ENCODE peak calls at places on chromosome 13, in eight cellular contexts. P, Y, A, N, J, E, F and Z are unnamed samples.

GRCh38 chr13:111202149-111202548 is 87.0 kb downstream of the ARHGEF7 start:
- DNase-seq in N (no peak), J (no peak), A (no peak), E (no peak), F (no peak), P (no peak), Y (no peak), Z (no peak)

GRCh38 chr13:63435668-63436275 is 2020.1 kb upstream of the PCDH20 start:
- DNase-seq in J (peak), F (no peak), P (no peak), E (no peak), Y (peak), N (no peak), A (no peak), Z (no peak)

GRCh38 chr13:110546933-110547332 is 14.6 kb downstream of the RAB20 start:
- DNase-seq in P (no peak), J (peak), A (peak), E (peak), F (peak), N (peak), Y (peak), Z (no peak)

GRCh38 chr13:109569938-109570711 is 216.3 kb downstream of the IRS2 start:
- DNase-seq in J (no peak), N (no peak), E (no peak), Y (no peak), A (no peak), F (no peak), P (no peak), Z (peak)

GRCh38 chr13:94205896-94206295 is 273.6 kb downstream of the DCT start:
- DNase-seq in N (no peak), E (no peak), J (no peak), P (no peak), A (no peak), Y (no peak), F (no peak), Z (no peak)

GRCh38 chr13:98280176-98280510 is 103.1 kb upstream of the RNF113B start:
- DNase-seq in A (no peak), P (no peak), F (no peak), Y (no peak), N (no peak), E (no peak), J (no peak), Z (no peak)

GRCh38 chr13:111116830-111117229 is 1.7 kb downstream of the ARHGEF7 start:
- DNase-seq in N (no peak), Y (no peak), J (peak), P (no peak), E (no peak), A (no peak), F (no peak), Z (no peak)

GRCh38 chr13:98534821-98535220 is 42.1 kb downstream of the STK24 start:
- DNase-seq in J (no peak), P (no peak), Y (no peak), F (no peak), N (no peak), E (no peak), A (no peak), Z (no peak)

GRCh38 chr13:33262069-33262487 is 23.5 kb downstream of the STARD13 start:
- DNase-seq in N (no peak), A (no peak), Y (peak), F (peak), P (no peak), E (no peak), J (no peak), Z (no peak)

GRCh38 chr13:76286178-76286577 is 600.0 kb downstream of the KCTD12 start:
- DNase-seq in J (peak), F (no peak), Y (no peak), E (no peak), P (no peak), A (no peak), N (no peak), Z (no peak)

GRCh38 chr13:111115051-111115840 is at the start of gene ARHGEF7:
- DNase-seq in P (no peak), Y (peak), A (peak), E (no peak), F (no peak), N (no peak), J (no peak), Z (no peak)

GRCh38 chr13:108495686-108496363 is 133.6 kb upstream of the MYO16 start:
- DNase-seq in A (no peak), N (no peak), E (no peak), P (no peak), J (peak), Y (peak), F (no peak), Z (no peak)

GRCh38 chr13:80299046-80299445 is 41.9 kb downstream of the SPRY2 start:
- DNase-seq in P (no peak), E (no peak), Y (no peak), J (no peak), F (no peak), N (no peak), A (no peak), Z (no peak)

GRCh38 chr13:80296638-80297037 is 44.3 kb downstream of the SPRY2 start:
- DNase-seq in E (no peak), N (no peak), P (no peak), A (no peak), F (no peak), J (no peak), Y (no peak), Z (no peak)

GRCh38 chr13:80303225-80303811 is 37.6 kb downstream of the SPRY2 start:
- DNase-seq in J (no peak), F (no peak), N (no peak), P (no peak), Y (no peak), A (no peak), E (no peak), Z (no peak)

GRCh38 chr13:80297094-80297493 is 43.8 kb downstream of the SPRY2 start:
- DNase-seq in E (no peak), J (no peak), F (no peak), N (no peak), Y (peak), A (no peak), P (no peak), Z (no peak)

DNA sequence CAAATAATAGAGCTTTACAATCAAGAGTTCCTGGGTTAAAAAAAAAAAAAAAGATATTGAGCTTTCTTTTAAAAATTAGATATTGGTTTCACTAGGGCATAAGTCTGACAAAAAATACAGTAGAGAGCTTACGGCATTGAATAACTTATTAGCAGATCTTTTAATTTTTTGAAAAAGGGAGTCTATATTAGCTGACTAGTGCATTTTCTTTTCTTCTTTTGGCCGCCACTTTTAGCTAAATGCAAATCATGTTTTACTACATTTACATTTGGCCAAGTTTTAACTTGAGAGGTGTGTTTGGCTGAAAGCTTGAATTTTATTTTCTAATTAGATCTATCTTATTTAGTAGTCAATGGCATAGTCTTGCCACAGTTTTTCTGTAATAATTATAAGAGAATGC is 43.4 kb downstream of the SPRY2 start:
- DNase-seq in A (no peak), Y (no peak), N (no peak), P (no peak), E (no peak), F (no peak), J (no peak), Z (no peak)
- H3K27ac ChIP-seq in A (no peak), Y (no peak), N (no peak), P (no peak), E (no peak), F (no peak), J (no peak), Z (no peak)

GRCh38 chr13:73387318-73387717 is 328.5 kb downstream of the KLF5 start:
- DNase-seq in P (no peak), E (no peak), J (no peak), N (no peak), A (no peak), F (no peak), Y (no peak), Z (no peak)

GRCh38 chr13:73385848-73386247 is 327.0 kb downstream of the KLF5 start:
- DNase-seq in P (no peak), N (no peak), Y (no peak), F (no peak), E (no peak), J (no peak), A (no peak), Z (no peak)

GRCh38 chr13:73388586-73388985 is 329.8 kb downstream of the KLF5 start:
- DNase-seq in A (no peak), E (no peak), F (no peak), P (no peak), Y (no peak), N (no peak), J (no peak), Z (no peak)

GRCh38 chr13:73394066-73394465 is 335.3 kb downstream of the KLF5 start:
- DNase-seq in P (no peak), F (no peak), N (no peak), J (no peak), A (no peak), E (no peak), Y (no peak), Z (no peak)

GRCh38 chr13:73390100-73390499 is 331.3 kb downstream of the KLF5 start:
- DNase-seq in E (no peak), A (no peak), Y (no peak), P (no peak), F (no peak), N (no peak), J (no peak), Z (no peak)
- H3K27ac ChIP-seq in E (no peak), A (no peak), Y (no peak), P (no peak), F (no peak), N (no peak), J (no peak), Z (no peak)

GRCh38 chr13:101698400-101698799 is 245.9 kb downstream of the ITGBL1 start:
- DNase-seq in F (no peak), P (no peak), E (no peak), N (no peak), Y (no peak), A (no peak), J (peak), Z (no peak)
- H3K27ac ChIP-seq in F (no peak), P (no peak), E (no peak), N (no peak), Y (no peak), A (no peak), J (no peak), Z (no peak)

DNA sequence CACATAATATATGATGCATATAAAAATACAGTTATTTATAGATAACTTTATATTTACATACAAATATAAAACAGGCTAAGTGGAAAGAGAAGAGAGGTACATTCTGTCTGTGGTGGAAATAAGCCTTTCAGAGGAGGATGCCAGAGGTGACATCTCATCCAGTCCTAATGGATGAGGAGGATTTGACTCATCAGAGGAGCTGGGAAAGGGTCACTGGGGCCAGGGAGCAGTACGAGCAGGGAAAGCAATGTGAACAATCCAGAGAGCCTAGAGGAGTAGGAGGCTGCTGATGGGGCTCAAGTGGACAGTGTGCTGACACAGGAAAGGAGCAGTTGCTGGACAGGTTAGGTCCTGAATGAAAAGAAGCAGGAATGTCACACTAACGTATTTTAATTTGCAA is 18.6 kb downstream of the NALCN start:
- DNase-seq in A (no peak), J (peak), Y (no peak), P (no peak), E (no peak), N (no peak), F (no peak), Z (no peak)
- H3K27ac ChIP-seq in A (no peak), J (peak), Y (no peak), P (no peak), E (no peak), N (no peak), F (no peak), Z (no peak)

GRCh38 chr13:39263531-39263930 is 225.3 kb downstream of the NHLRC3 start:
- DNase-seq in Y (no peak), E (no peak), A (no peak), J (no peak), P (no peak), F (no peak), N (no peak), Z (no peak)

GRCh38 chr13:39266426-39266825 is 228.2 kb downstream of the NHLRC3 start:
- DNase-seq in E (no peak), Y (no peak), N (no peak), J (no peak), P (no peak), F (no peak), A (no peak), Z (no peak)

GRCh38 chr13:39269411-39269810 is 231.2 kb downstream of the NHLRC3 start:
- DNase-seq in P (no peak), N (no peak), A (no peak), Y (no peak), J (peak), E (no peak), F (no peak), Z (no peak)

GRCh38 chr13:39269004-39269403 is 230.7 kb downstream of the NHLRC3 start:
- DNase-seq in J (no peak), N (no peak), E (no peak), P (no peak), A (no peak), Y (no peak), F (no peak), Z (no peak)

DNA sequence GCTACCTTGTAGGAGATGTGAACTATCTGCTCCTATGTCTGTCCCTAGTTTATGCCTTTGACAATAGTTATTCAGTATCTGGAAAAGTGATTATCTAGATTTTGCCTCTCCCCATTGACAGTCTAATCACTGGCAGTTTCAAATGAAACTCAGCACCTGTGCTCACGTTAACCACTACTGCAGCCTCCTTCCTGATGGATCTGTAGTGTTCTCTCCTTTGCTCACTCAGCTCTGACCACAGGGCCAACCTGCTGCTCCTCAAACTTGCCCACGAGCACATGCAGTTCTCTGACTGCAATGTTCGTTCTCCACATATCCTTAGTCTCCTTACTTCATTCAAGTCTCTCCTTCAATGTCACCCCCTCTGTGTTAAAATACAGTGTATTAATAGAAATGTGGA is 230.1 kb downstream of the NHLRC3 start:
- DNase-seq in A (no peak), E (no peak), F (no peak), J (no peak), P (no peak), N (no peak), Y (no peak), Z (no peak)
- H3K27ac ChIP-seq in A (peak), E (peak), F (no peak), J (no peak), P (no peak), N (no peak), Y (no peak), Z (no peak)

DNA sequence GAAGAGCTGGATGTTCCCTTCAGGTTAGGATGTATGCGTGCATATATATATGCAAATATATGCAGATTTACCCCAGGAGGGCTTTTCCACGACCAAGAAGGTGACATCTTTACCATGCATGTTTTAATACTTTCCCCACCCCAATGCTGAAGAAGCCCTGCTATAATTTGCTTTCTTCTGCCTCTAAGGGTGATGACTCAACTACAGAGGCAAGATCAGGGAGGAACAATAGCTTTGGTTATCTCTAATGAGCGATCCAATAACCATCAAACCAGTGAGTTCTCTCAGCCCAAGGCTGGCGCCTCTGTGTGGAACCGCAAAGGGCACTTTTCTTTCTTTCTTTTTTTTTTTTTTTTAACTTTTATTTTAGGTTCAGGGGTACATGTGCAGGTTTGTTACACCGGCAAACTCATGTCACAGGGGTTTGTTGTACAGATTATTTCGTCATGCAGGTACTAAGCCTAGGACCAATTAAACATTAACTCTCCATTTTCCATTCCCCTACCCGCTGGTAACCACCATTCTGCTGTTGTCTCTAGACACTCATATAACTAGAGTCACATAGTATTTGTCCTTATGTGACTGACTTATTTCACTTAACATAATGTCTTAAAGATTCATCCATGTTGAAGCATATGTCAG is 25.7 kb upstream of the UBE2L5 start:
- DNase-seq in N (no peak), F (no peak), E (no peak), Y (no peak), A (no peak), J (no peak), P (no peak), Z (no peak)
- H3K27ac ChIP-seq in N (peak), F (peak), E (no peak), Y (peak), A (no peak), J (no peak), P (no peak), Z (no peak)

GRCh38 chr13:44902793-44903192 is 86.5 kb downstream of the NUFIP1 start:
- DNase-seq in F (no peak), E (no peak), N (no peak), P (no peak), J (no peak), Y (no peak), A (no peak), Z (no peak)
- H3K27ac ChIP-seq in F (peak), E (peak), N (peak), P (no peak), J (peak), Y (peak), A (no peak), Z (no peak)